ENCODE peak calls at places on chromosomes 4 and X, in six cellular contexts. One of them, this sample, is unnamed.
A peak's percentile ranks its signal among the peaks of the same experiment; 100 is the strongest.

GRCh38 chr4:82599336-82599735 is 37.5 kb upstream of the TMEM150C start:
- DNase-seq in CD8-positive, alpha-beta memory T cell: no peak
- DNase-seq in H9: peak; percentile 65
- DNase-seq in naive thymus-derived CD4-positive, alpha-beta T cell: no peak
- DNase-seq in aorta: no peak
- DNase-seq in H1: peak; percentile 31
- DNase-seq in this sample: no peak

GRCh38 chr4:153747406-153747805 is 12.4 kb downstream of the RNF175 start:
- DNase-seq in CD8-positive, alpha-beta memory T cell: no peak
- DNase-seq in naive thymus-derived CD4-positive, alpha-beta T cell: no peak
- DNase-seq in H1: no peak
- DNase-seq in aorta: no peak
- DNase-seq in H9: no peak
- DNase-seq in this sample: no peak

GRCh38 chr4:40699648-40700047 is 50.1 kb upstream of the NSUN7 start:
- DNase-seq in H1: no peak
- DNase-seq in naive thymus-derived CD4-positive, alpha-beta T cell: no peak
- DNase-seq in H9: no peak
- DNase-seq in aorta: no peak
- DNase-seq in CD8-positive, alpha-beta memory T cell: no peak
- DNase-seq in this sample: no peak

GRCh38 chr4:35250771-35251170 is 993.5 kb downstream of the ARAP2 start:
- DNase-seq in aorta: no peak
- DNase-seq in H1: no peak
- DNase-seq in CD8-positive, alpha-beta memory T cell: no peak
- DNase-seq in H9: no peak
- DNase-seq in naive thymus-derived CD4-positive, alpha-beta T cell: no peak
- DNase-seq in this sample: no peak

GRCh38 chrX:110420771-110421498 is 62.3 kb downstream of the RTL9 start:
- DNase-seq in H1: no peak
- DNase-seq in naive thymus-derived CD4-positive, alpha-beta T cell: no peak
- DNase-seq in H9: no peak
- DNase-seq in CD8-positive, alpha-beta memory T cell: no peak
- DNase-seq in aorta: no peak
- DNase-seq in this sample: no peak

GRCh38 chr4:142435599-142436235 is 410.4 kb downstream of the INPP4B start:
- DNase-seq in H9: peak; percentile 75
- DNase-seq in CD8-positive, alpha-beta memory T cell: no peak
- DNase-seq in H1: peak; percentile 44
- DNase-seq in naive thymus-derived CD4-positive, alpha-beta T cell: no peak
- DNase-seq in aorta: peak; percentile 52
- DNase-seq in this sample: no peak

GRCh38 chr4:81652069-81652478 is 180.4 kb upstream of the RASGEF1B start:
- DNase-seq in H1: no peak
- DNase-seq in aorta: no peak
- DNase-seq in H9: no peak
- DNase-seq in naive thymus-derived CD4-positive, alpha-beta T cell: no peak
- DNase-seq in CD8-positive, alpha-beta memory T cell: no peak
- DNase-seq in this sample: no peak

GRCh38 chr4:24969486-24969885 is 56.6 kb upstream of the CCDC149 start:
- DNase-seq in H1: no peak
- DNase-seq in CD8-positive, alpha-beta memory T cell: no peak
- DNase-seq in aorta: no peak
- DNase-seq in H9: no peak
- DNase-seq in naive thymus-derived CD4-positive, alpha-beta T cell: no peak
- DNase-seq in this sample: no peak

GRCh38 chrX:9379697-9380551 is 84.9 kb upstream of the TBL1X start:
- DNase-seq in naive thymus-derived CD4-positive, alpha-beta T cell: no peak
- DNase-seq in aorta: no peak
- DNase-seq in H1: no peak
- DNase-seq in H9: no peak
- DNase-seq in CD8-positive, alpha-beta memory T cell: no peak
- DNase-seq in this sample: no peak

GRCh38 chr4:721261-722171 is 15.9 kb downstream of the PCGF3 start:
- DNase-seq in naive thymus-derived CD4-positive, alpha-beta T cell: no peak
- DNase-seq in CD8-positive, alpha-beta memory T cell: no peak
- DNase-seq in H1: no peak
- DNase-seq in aorta: peak; percentile 75
- DNase-seq in H9: no peak
- DNase-seq in this sample: no peak

GRCh38 chr4:119300388-119301131 is 21.4 kb downstream of the FABP2 start:
- DNase-seq in naive thymus-derived CD4-positive, alpha-beta T cell: peak; percentile 87
- DNase-seq in H9: peak; percentile 96
- DNase-seq in CD8-positive, alpha-beta memory T cell: peak; percentile 84
- DNase-seq in H1: peak; percentile 79
- DNase-seq in aorta: peak; percentile 98
- DNase-seq in this sample: peak; percentile 96

GRCh38 chr4:646460-646859 is 21.1 kb downstream of the PDE6B start:
- DNase-seq in CD8-positive, alpha-beta memory T cell: no peak
- DNase-seq in aorta: peak; percentile 66
- DNase-seq in H9: no peak
- DNase-seq in naive thymus-derived CD4-positive, alpha-beta T cell: peak; percentile 17
- DNase-seq in H1: no peak
- DNase-seq in this sample: no peak

GRCh38 chrX:39652336-39652735 is 445.4 kb downstream of the BCOR start:
- DNase-seq in naive thymus-derived CD4-positive, alpha-beta T cell: no peak
- DNase-seq in H1: no peak
- DNase-seq in aorta: no peak
- DNase-seq in CD8-positive, alpha-beta memory T cell: no peak
- DNase-seq in H9: peak; percentile 70
- DNase-seq in this sample: no peak

GRCh38 chr4:88660446-88661294 is 37.0 kb downstream of the NAP1L5 start:
- DNase-seq in aorta: no peak
- DNase-seq in CD8-positive, alpha-beta memory T cell: no peak
- DNase-seq in H1: no peak
- DNase-seq in H9: no peak
- DNase-seq in naive thymus-derived CD4-positive, alpha-beta T cell: no peak
- DNase-seq in this sample: no peak

GRCh38 chrX:134374910-134375309 is 85.1 kb upstream of the HPRT1 start:
- DNase-seq in naive thymus-derived CD4-positive, alpha-beta T cell: no peak
- DNase-seq in aorta: no peak
- DNase-seq in H9: no peak
- DNase-seq in H1: no peak
- DNase-seq in CD8-positive, alpha-beta memory T cell: no peak
- DNase-seq in this sample: no peak

GRCh38 chr4:94934201-94934600 is 176.4 kb downstream of the BMPR1B start:
- DNase-seq in aorta: no peak
- DNase-seq in naive thymus-derived CD4-positive, alpha-beta T cell: no peak
- DNase-seq in H1: no peak
- DNase-seq in CD8-positive, alpha-beta memory T cell: no peak
- DNase-seq in H9: no peak
- DNase-seq in this sample: no peak

GRCh38 chrX:151974336-151975227 is at the start of gene GABRE:
- DNase-seq in naive thymus-derived CD4-positive, alpha-beta T cell: no peak
- DNase-seq in CD8-positive, alpha-beta memory T cell: no peak
- DNase-seq in H1: no peak
- DNase-seq in H9: peak; percentile 44
- DNase-seq in aorta: peak; percentile 91
- DNase-seq in this sample: peak; percentile 68

GRCh38 chr4:158809611-158810486 is 41.0 kb downstream of the FNIP2 start:
- DNase-seq in H1: no peak
- DNase-seq in aorta: no peak
- DNase-seq in H9: no peak
- DNase-seq in CD8-positive, alpha-beta memory T cell: no peak
- DNase-seq in naive thymus-derived CD4-positive, alpha-beta T cell: peak; percentile 28
- DNase-seq in this sample: no peak

GRCh38 chr4:26139310-26139924 is 181.4 kb upstream of the RBPJ start:
- DNase-seq in naive thymus-derived CD4-positive, alpha-beta T cell: no peak
- DNase-seq in CD8-positive, alpha-beta memory T cell: no peak
- DNase-seq in H1: no peak
- DNase-seq in aorta: no peak
- DNase-seq in H9: no peak
- DNase-seq in this sample: no peak

GRCh38 chr4:6277139-6277802 is 7.6 kb downstream of the WFS1 start:
- DNase-seq in aorta: no peak
- DNase-seq in H1: no peak
- DNase-seq in CD8-positive, alpha-beta memory T cell: no peak
- DNase-seq in H9: no peak
- DNase-seq in naive thymus-derived CD4-positive, alpha-beta T cell: no peak
- DNase-seq in this sample: no peak

GRCh38 chr4:118363166-118363565 is 10.4 kb upstream of the PRSS12 start:
- DNase-seq in H1: no peak
- DNase-seq in aorta: no peak
- DNase-seq in naive thymus-derived CD4-positive, alpha-beta T cell: no peak
- DNase-seq in CD8-positive, alpha-beta memory T cell: no peak
- DNase-seq in H9: no peak
- DNase-seq in this sample: no peak

GRCh38 chr4:60962286-60962685 is 237.8 kb upstream of the ADGRL3 start:
- DNase-seq in CD8-positive, alpha-beta memory T cell: no peak
- DNase-seq in aorta: no peak
- DNase-seq in H9: peak; percentile 36
- DNase-seq in naive thymus-derived CD4-positive, alpha-beta T cell: no peak
- DNase-seq in H1: no peak
- DNase-seq in this sample: no peak

GRCh38 chr4:2977116-2978097 is 14.0 kb downstream of the GRK4 start:
- DNase-seq in CD8-positive, alpha-beta memory T cell: no peak
- DNase-seq in naive thymus-derived CD4-positive, alpha-beta T cell: no peak
- DNase-seq in H9: no peak
- DNase-seq in H1: no peak
- DNase-seq in aorta: no peak
- DNase-seq in this sample: no peak

GRCh38 chr4:186109245-186109644 is 4.7 kb downstream of the FAM149A start:
- DNase-seq in H9: no peak
- DNase-seq in CD8-positive, alpha-beta memory T cell: no peak
- DNase-seq in aorta: no peak
- DNase-seq in naive thymus-derived CD4-positive, alpha-beta T cell: no peak
- DNase-seq in H1: no peak
- DNase-seq in this sample: no peak

GRCh38 chr4:43132010-43132582 is 239.6 kb downstream of the GRXCR1 start:
- DNase-seq in H1: no peak
- DNase-seq in aorta: peak; percentile 86
- DNase-seq in naive thymus-derived CD4-positive, alpha-beta T cell: no peak
- DNase-seq in CD8-positive, alpha-beta memory T cell: peak; percentile 7
- DNase-seq in H9: peak; percentile 55
- DNase-seq in this sample: peak; percentile 15

GRCh38 chr4:98467627-98468072 is 190.8 kb downstream of the TSPAN5 start:
- DNase-seq in naive thymus-derived CD4-positive, alpha-beta T cell: peak; percentile 66
- DNase-seq in H9: peak; percentile 87
- DNase-seq in aorta: no peak
- DNase-seq in CD8-positive, alpha-beta memory T cell: peak; percentile 44
- DNase-seq in H1: peak; percentile 70
- DNase-seq in this sample: peak; percentile 70
- H3K27ac ChIP-seq in naive thymus-derived CD4-positive, alpha-beta T cell: no peak overlapping the region
- H3K27ac ChIP-seq in H9: no peak overlapping the region
- H3K27ac ChIP-seq in aorta: no peak overlapping the region
- H3K27ac ChIP-seq in CD8-positive, alpha-beta memory T cell: no peak overlapping the region
- H3K27ac ChIP-seq in H1: no peak overlapping the region
- H3K27ac ChIP-seq in this sample: no peak overlapping the region

GRCh38 chrX:150219374-150220185 is 143.5 kb upstream of the MAMLD1 start:
- DNase-seq in H1: no peak
- DNase-seq in CD8-positive, alpha-beta memory T cell: no peak
- DNase-seq in H9: peak; percentile 45
- DNase-seq in naive thymus-derived CD4-positive, alpha-beta T cell: no peak
- DNase-seq in aorta: no peak
- DNase-seq in this sample: no peak

GRCh38 chrX:150211988-150212387 is 151.1 kb upstream of the MAMLD1 start:
- DNase-seq in H9: no peak
- DNase-seq in H1: no peak
- DNase-seq in aorta: no peak
- DNase-seq in CD8-positive, alpha-beta memory T cell: no peak
- DNase-seq in naive thymus-derived CD4-positive, alpha-beta T cell: no peak
- DNase-seq in this sample: no peak

GRCh38 chrX:150213481-150214030 is 149.6 kb upstream of the MAMLD1 start:
- DNase-seq in H9: no peak
- DNase-seq in CD8-positive, alpha-beta memory T cell: no peak
- DNase-seq in aorta: no peak
- DNase-seq in naive thymus-derived CD4-positive, alpha-beta T cell: no peak
- DNase-seq in H1: no peak
- DNase-seq in this sample: no peak

GRCh38 chrX:150212672-150213480 is 150.2 kb upstream of the MAMLD1 start:
- DNase-seq in aorta: no peak
- DNase-seq in H1: no peak
- DNase-seq in H9: no peak
- DNase-seq in naive thymus-derived CD4-positive, alpha-beta T cell: no peak
- DNase-seq in CD8-positive, alpha-beta memory T cell: no peak
- DNase-seq in this sample: no peak

DNA sequence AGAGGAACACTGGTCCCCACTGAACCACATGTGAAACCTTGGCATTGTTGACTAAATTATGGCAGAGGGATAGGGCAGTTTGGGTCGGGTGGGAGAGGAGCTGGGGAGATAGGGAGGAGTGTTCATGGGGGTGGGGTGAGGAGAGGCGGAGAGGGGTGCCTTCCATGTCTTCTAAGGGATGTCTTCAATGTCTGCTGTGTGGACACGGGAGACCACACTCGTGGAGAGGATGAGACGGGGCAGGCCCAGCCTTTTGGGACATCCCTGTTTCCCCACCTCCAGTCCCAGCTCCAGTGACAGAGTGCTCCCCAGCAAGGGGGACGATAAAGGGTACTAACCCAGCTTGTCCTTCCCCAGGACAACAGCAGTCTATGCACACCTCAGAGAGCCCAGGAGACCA is 146.4 kb upstream of the MAMLD1 start:
- DNase-seq in aorta: no peak
- DNase-seq in H1: no peak
- DNase-seq in naive thymus-derived CD4-positive, alpha-beta T cell: no peak
- DNase-seq in CD8-positive, alpha-beta memory T cell: no peak
- DNase-seq in H9: no peak
- DNase-seq in this sample: no peak
- H3K4me1 ChIP-seq in aorta: no peaks in the 10 kb centered on the region
- H3K4me1 ChIP-seq in H1: peaks cover 7% of the 10 kb centered on the region
- H3K4me1 ChIP-seq in naive thymus-derived CD4-positive, alpha-beta T cell: no peaks in the 10 kb centered on the region
- H3K4me1 ChIP-seq in CD8-positive, alpha-beta memory T cell: no peaks in the 10 kb centered on the region
- H3K4me1 ChIP-seq in H9: no peaks in the 10 kb centered on the region
- H3K4me1 ChIP-seq in this sample: peaks cover 9% of the 10 kb centered on the region

DNA sequence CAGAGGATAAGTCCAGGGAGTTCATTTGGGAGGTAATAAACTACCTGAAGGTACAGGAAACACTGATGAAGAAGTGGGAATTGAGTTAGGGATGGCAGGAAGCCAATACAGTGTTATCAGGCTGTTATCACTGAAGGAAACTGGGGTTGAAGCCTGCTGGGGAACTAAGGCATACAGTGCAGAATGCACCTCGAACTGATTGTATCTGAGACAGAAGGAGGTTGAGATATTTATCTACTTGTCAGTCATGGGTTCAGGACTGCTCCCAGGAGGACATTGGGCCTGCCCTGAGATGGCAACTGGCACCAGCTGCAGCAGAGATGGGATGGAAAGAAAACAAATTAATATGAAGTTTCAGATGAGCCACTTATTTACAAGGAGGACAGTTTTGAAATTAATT is 35.5 kb upstream of the CD38 start:
- DNase-seq in CD8-positive, alpha-beta memory T cell: no peak
- DNase-seq in H1: no peak
- DNase-seq in H9: no peak
- DNase-seq in aorta: no peak
- DNase-seq in naive thymus-derived CD4-positive, alpha-beta T cell: no peak
- DNase-seq in this sample: no peak
- H3K9me3 ChIP-seq in CD8-positive, alpha-beta memory T cell: peaks cover 6% of the 10 kb centered on the region
- H3K9me3 ChIP-seq in H1: no peaks in the 10 kb centered on the region
- H3K9me3 ChIP-seq in H9: no peaks in the 10 kb centered on the region
- H3K9me3 ChIP-seq in aorta: peaks cover 1% of the 10 kb centered on the region
- H3K9me3 ChIP-seq in naive thymus-derived CD4-positive, alpha-beta T cell: no peaks in the 10 kb centered on the region
- H3K9me3 ChIP-seq in this sample: peaks cover 7% of the 10 kb centered on the region

DNA sequence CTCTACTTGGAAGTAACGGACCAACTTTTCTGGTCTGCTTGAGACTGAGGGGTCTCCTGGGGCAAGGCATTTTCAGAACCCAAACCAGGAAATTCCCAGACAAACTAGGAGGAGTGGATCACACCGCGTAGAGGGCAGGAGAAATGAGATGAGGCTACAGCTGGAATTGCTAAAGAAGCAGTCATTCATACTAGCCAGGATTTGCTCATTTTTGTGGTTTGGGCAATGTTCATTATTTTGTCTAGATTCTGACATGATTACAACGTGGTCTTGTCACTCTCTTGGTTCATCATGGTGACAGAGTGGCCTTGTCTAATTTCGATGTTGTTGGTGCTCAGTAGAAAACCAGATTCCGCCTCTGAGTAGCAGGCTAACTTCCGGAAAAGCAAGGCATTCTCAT is 63.2 kb downstream of the BANK1 start:
- DNase-seq in H1: no peak
- DNase-seq in aorta: no peak
- DNase-seq in H9: no peak
- DNase-seq in naive thymus-derived CD4-positive, alpha-beta T cell: no peak
- DNase-seq in CD8-positive, alpha-beta memory T cell: no peak
- DNase-seq in this sample: no peak
- H3K27ac ChIP-seq in H1: no peak overlapping the region
- H3K27ac ChIP-seq in aorta: no peak overlapping the region
- H3K27ac ChIP-seq in H9: no peak overlapping the region
- H3K27ac ChIP-seq in naive thymus-derived CD4-positive, alpha-beta T cell: no peak overlapping the region
- H3K27ac ChIP-seq in CD8-positive, alpha-beta memory T cell: no peak overlapping the region
- H3K27ac ChIP-seq in this sample: no peak overlapping the region

This sample was measured in psoas muscle.